ENCODE peak calls at places on chromosome 22, in eight cellular contexts. L is left ventricle myocardium inferior; V is endothelial cell of umbilical vein; D is CD4-positive, CD25-positive, alpha-beta regulatory T cell; H is ovary; Y is right lobe of liver; X is body of pancreas; O is prostate gland. K is an unnamed sample.
A peak's percentile ranks its signal among the peaks of the same experiment; 100 is the strongest.

GRCh38 chr22:35812600-35812999 is 94.9 kb downstream of the APOL5 start:
- DNase-seq in L (no peak), D (no peak), H (no peak), X (no peak), O (no peak), V (no peak), Y (no peak), K (no peak)

GRCh38 chr22:22593964-22594656 is 35.0 kb upstream of the PRAME start:
- DNase-seq in V (peak; percentile 64), H (no peak), L (no peak), Y (peak; percentile 53), X (peak; percentile 40), D (peak; percentile 15), O (no peak), K (no peak)

GRCh38 chr22:50210378-50211139 is 9.7 kb downstream of the SELENOO start:
- DNase-seq in X (no peak), H (peak; percentile 45), D (no peak), Y (no peak), O (no peak), L (no peak), V (no peak), K (no peak)

GRCh38 chr22:27987557-27987956 is 68.5 kb upstream of the PITPNB start:
- DNase-seq in H (no peak), X (no peak), O (no peak), L (no peak), D (no peak), V (no peak), Y (peak; percentile 22), K (no peak)

GRCh38 chr22:23035557-23036277 is 34.6 kb upstream of the GNAZ start:
- DNase-seq in O (no peak), D (no peak), H (no peak), Y (no peak), L (no peak), X (no peak), V (no peak), K (no peak)

GRCh38 chr22:21003782-21004181 is 1.9 kb upstream of the THAP7 start:
- DNase-seq in X (no peak), V (no peak), L (no peak), H (no peak), Y (peak; percentile 41), O (no peak), D (no peak), K (no peak)

GRCh38 chr22:48475661-48476345 is 1351.9 kb downstream of the BRD1 start:
- DNase-seq in V (no peak), L (no peak), D (no peak), X (no peak), Y (no peak), H (no peak), O (no peak), K (no peak)

GRCh38 chr22:50656122-50657070 is 16.2 kb upstream of the SHANK3 start:
- DNase-seq in L (no peak), X (peak; percentile 19), Y (peak; percentile 48), D (no peak), O (no peak), H (no peak), V (peak; percentile 96), K (no peak)

GRCh38 chr22:17381237-17381913 is 12.1 kb downstream of the CECR2 start:
- DNase-seq in V (no peak), D (no peak), X (no peak), Y (peak; percentile 56), H (no peak), O (no peak), L (no peak), K (no peak)

GRCh38 chr22:35558031-35558430 is 17.4 kb downstream of the RASD2 start:
- DNase-seq in Y (no peak), D (no peak), L (no peak), O (no peak), H (no peak), X (no peak), V (no peak), K (no peak)

GRCh38 chr22:42079319-42080251 is at the start of gene SMDT1:
- DNase-seq in O (peak; percentile 99), Y (peak; percentile 100), X (peak; percentile 99), L (peak; percentile 99), H (peak; percentile 99), D (peak; percentile 98), V (peak; percentile 98), K (peak; percentile 98)

GRCh38 chr22:31566484-31566883 is 70.1 kb downstream of the SFI1 start:
- DNase-seq in Y (no peak), O (no peak), H (no peak), X (no peak), V (no peak), D (no peak), L (no peak), K (no peak)

GRCh38 chr22:46798366-46799057 is 36.1 kb downstream of the TBC1D22A start:
- DNase-seq in V (peak; percentile 81), D (peak; percentile 49), O (no peak), H (peak; percentile 89), L (peak; percentile 70), Y (peak; percentile 90), X (peak; percentile 78), K (peak; percentile 25)

GRCh38 chr22:20657963-20658362 is 116.0 kb upstream of the SERPIND1 start:
- DNase-seq in H (no peak), D (no peak), Y (no peak), L (no peak), V (no peak), X (no peak), O (no peak), K (no peak)

GRCh38 chr22:19130959-19131684 is at the start of gene TSSK2:
- DNase-seq in V (no peak), L (no peak), X (no peak), H (peak; percentile 29), D (no peak), O (no peak), Y (no peak), K (peak; percentile 25)

GRCh38 chr22:31584804-31585160 is 77.2 kb downstream of the PISD start:
- DNase-seq in D (no peak), H (no peak), O (no peak), V (no peak), L (no peak), Y (no peak), X (no peak), K (no peak)

GRCh38 chr22:38271927-38272372 is 860 bp downstream of the TMEM184B start:
- DNase-seq in V (no peak), L (no peak), D (no peak), X (peak; percentile 68), H (no peak), O (peak; percentile 54), Y (peak; percentile 65), K (no peak)
- H3K27ac ChIP-seq in V (peak overlapping the region; percentile 76), L (peak overlapping the region; percentile 97), D (no peak overlapping the region), X (peak overlapping the region; percentile 90), H (peak overlapping the region; percentile 82), O (peak overlapping the region; percentile 91), Y (peak overlapping the region; percentile 84), K (peak overlapping the region; percentile 98)

DNA sequence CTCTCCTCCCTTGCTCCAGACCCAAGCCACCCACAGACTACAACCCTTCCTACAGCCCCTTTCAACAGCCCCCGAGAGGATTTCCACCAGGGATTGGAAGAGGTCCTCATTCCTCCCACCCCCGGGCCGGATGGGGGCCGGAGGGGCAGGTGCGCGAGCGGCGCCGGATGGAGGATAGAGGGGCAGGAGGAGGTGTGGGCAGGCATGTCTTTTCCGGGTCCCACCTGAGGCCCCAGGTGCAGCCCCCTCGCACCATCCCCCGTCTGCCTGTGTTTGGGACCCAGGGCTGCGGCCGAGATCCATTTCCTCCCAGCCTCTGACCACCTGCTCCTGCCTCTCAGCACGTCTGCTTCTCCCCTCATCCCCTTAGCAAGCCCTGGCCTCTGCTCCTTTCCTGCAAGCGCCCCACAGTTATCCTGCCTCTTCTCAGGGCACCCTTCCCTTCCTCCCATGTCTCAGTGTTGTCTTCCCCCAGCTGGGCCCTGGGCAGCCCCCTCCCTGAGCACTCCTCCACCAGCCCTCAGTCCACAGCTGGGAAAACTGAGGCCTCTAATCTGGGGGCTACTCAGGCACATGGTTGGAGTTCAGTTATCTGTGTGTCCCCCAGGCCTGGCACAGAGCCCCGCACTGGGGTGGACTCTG is 19.3 kb upstream of the CBX7 start:
- DNase-seq in L (no peak), V (no peak), X (no peak), H (no peak), Y (peak; percentile 46), D (no peak), O (no peak), K (no peak)
- H3K27ac ChIP-seq in L (peak overlapping the region; percentile 88), V (peak overlapping the region; percentile 51), X (no peak overlapping the region), H (no peak overlapping the region), Y (no peak overlapping the region), D (peak overlapping the region; percentile 65), O (no peak overlapping the region), K (no peak overlapping the region)

DNA sequence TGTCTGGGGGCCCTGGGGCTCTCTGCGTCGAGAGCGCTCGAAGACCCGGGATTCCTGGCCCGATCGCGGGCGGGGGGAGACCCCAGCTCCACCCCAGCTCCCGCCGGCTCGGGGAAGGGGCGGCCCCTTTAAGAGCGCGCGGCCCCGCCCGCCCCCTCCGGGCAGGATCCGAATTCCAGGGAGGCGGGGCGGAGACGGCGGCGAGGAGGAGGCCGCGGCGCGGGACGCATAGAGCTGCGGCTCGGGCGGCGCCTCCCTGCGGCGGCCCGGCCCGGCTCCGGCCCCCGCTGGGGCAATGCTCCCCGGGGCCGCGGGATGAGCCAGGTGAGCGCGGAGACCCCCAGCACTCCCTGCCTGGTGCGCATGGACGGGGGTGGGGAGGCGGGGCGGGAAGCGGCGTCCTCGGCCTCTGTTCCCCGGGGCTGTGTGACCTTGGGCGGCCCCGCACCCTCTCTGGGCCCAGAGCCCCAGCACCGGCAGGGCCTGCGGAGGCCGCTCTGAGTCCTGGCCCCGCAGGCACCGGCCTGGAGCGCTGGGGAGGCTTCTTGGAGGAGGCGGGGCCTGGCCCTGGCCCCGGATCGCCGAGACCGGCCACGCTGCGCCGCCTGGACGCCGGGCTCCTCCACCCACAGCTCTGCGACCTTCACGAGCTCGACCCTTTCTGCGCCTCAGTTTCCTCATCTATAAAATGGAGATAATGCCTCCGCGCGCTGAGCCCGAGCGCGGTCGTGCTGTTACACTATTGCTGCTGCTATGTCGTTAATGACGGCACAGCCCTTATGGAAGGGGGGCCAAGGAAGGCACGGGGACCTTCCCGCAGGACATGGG is 594 bp downstream of the GAS2L1 start:
- DNase-seq in L (peak; percentile 88), O (peak; percentile 77), D (no peak), H (peak; percentile 89), Y (peak; percentile 87), V (peak; percentile 71), X (peak; percentile 81), K (peak; percentile 17)
- H3K27ac ChIP-seq in L (peak overlapping the region; percentile 97), O (peak overlapping the region; percentile 89), D (no peak overlapping the region), H (peak overlapping the region; percentile 75), Y (peak overlapping the region; percentile 66), V (peak overlapping the region; percentile 87), X (peak overlapping the region; percentile 73), K (peak overlapping the region; percentile 8)

DNA sequence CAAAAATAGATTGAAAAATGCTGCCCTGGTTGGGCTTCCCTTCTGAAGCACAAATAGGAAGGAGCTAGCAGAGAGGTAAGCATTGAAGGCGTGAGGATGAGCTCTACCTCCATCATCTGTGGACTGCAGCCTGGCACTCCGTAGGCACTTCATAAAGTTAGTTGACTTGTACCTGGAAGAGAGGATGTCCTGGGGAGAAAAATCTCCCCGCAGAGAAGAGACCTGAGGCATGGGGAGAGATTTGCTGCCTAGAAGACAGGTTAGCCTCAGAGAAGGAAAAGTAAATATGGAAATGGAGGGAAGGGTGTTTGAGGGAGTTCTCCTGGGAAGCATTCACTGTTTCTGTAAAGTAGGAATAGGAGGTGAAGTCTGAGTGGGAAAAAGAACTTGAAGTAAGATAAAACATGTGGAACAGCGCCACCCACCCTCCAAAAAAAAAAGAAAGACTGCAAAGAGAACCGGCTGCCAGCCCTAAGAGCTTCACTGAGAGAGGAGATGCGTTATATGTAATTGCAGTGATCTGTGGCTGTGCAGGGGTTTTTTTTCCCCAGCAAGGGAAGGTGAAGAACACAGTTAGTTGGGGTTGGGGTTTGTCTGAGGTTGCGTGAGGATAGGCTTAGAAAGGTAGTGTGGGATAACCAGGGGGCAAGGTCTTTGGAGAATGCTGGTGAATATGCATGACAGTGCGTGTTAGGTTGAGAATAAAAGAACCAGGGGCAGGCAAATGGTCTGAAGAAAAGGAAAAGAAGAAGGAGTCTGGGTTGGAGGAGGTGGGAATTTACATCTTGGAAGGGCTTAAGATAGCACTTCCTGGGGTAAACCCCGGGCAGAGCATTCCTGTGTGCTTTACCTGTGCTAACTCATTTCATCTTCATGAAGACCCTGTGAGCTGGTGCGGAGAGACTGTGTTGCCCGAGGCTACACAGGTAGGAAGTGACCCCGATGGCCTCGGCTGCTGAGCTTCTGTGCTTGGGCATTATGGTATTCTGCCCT is 16.0 kb downstream of the TNRC6B start:
- DNase-seq in V (peak; percentile 41), H (no peak), D (no peak), O (no peak), L (no peak), X (no peak), Y (no peak), K (no peak)
- H3K27ac ChIP-seq in V (no peak overlapping the region), H (no peak overlapping the region), D (no peak overlapping the region), O (no peak overlapping the region), L (peak overlapping the region; percentile 39), X (no peak overlapping the region), Y (no peak overlapping the region), K (no peak overlapping the region)